ENCODE peak calls at places on chromosomes 11 and 22, in five cellular contexts. One of them, this sample, is unnamed.
A peak's percentile ranks its signal among the peaks of the same experiment; 100 is the strongest.

GRCh38 chr22:37164535-37164887 is 14.8 kb upstream of the IL2RB start:
- DNase-seq in AG10803: no peak
- DNase-seq in AG04449: no peak
- DNase-seq in A549: no peak
- DNase-seq in brain microvascular endothelial cell: no peak
- DNase-seq in this sample: no peak

GRCh38 chr11:116798368-116798767 is 6.7 kb upstream of the APOA5 start:
- DNase-seq in AG10803: no peak
- DNase-seq in A549: no peak
- DNase-seq in AG04449: no peak
- DNase-seq in brain microvascular endothelial cell: no peak
- DNase-seq in this sample: no peak

GRCh38 chr11:63847363-63847762 is 8.5 kb downstream of the MARK2 start:
- DNase-seq in AG04449: no peak
- DNase-seq in A549: no peak
- DNase-seq in brain microvascular endothelial cell: no peak
- DNase-seq in AG10803: no peak
- DNase-seq in this sample: no peak

GRCh38 chr11:47917643-47918369 is 62.6 kb upstream of the PTPRJ start:
- DNase-seq in A549: peak; percentile 94
- DNase-seq in brain microvascular endothelial cell: peak; percentile 59
- DNase-seq in AG10803: peak; percentile 95
- DNase-seq in AG04449: no peak
- DNase-seq in this sample: peak; percentile 76

GRCh38 chr22:50208939-50209892 is 8.4 kb downstream of the SELENOO start:
- DNase-seq in AG04449: no peak
- DNase-seq in brain microvascular endothelial cell: no peak
- DNase-seq in AG10803: no peak
- DNase-seq in A549: no peak
- DNase-seq in this sample: no peak

GRCh38 chr11:64647019-64647805 is 56.2 kb downstream of the SLC22A12 start:
- DNase-seq in AG10803: no peak
- DNase-seq in brain microvascular endothelial cell: no peak
- DNase-seq in A549: no peak
- DNase-seq in AG04449: no peak
- DNase-seq in this sample: no peak

GRCh38 chr11:30581646-30582045 is 4.5 kb downstream of the MPPED2 start:
- DNase-seq in AG04449: no peak
- DNase-seq in AG10803: no peak
- DNase-seq in brain microvascular endothelial cell: no peak
- DNase-seq in A549: no peak
- DNase-seq in this sample: no peak

GRCh38 chr11:95365346-95365745 is 134.3 kb upstream of the SESN3 start:
- DNase-seq in AG10803: no peak
- DNase-seq in AG04449: no peak
- DNase-seq in brain microvascular endothelial cell: no peak
- DNase-seq in A549: no peak
- DNase-seq in this sample: no peak

GRCh38 chr11:32435152-32435480 is 223 bp downstream of the WT1 start:
- DNase-seq in A549: peak; percentile 45
- DNase-seq in brain microvascular endothelial cell: no peak
- DNase-seq in AG04449: no peak
- DNase-seq in AG10803: no peak
- DNase-seq in this sample: no peak

GRCh38 chr11:19890308-19890707 is 177.7 kb downstream of the NAV2 start:
- DNase-seq in brain microvascular endothelial cell: peak; percentile 90
- DNase-seq in AG04449: peak; percentile 79
- DNase-seq in AG10803: peak; percentile 85
- DNase-seq in A549: peak; percentile 8
- DNase-seq in this sample: peak; percentile 81

GRCh38 chr11:94245121-94245520 is 59.3 kb upstream of the IZUMO1R start:
- DNase-seq in brain microvascular endothelial cell: no peak
- DNase-seq in AG04449: no peak
- DNase-seq in AG10803: no peak
- DNase-seq in A549: no peak
- DNase-seq in this sample: no peak

GRCh38 chr11:8260202-8260996 is 3.3 kb downstream of the LMO1 start:
- DNase-seq in AG04449: no peak
- DNase-seq in AG10803: no peak
- DNase-seq in brain microvascular endothelial cell: no peak
- DNase-seq in A549: no peak
- DNase-seq in this sample: no peak

GRCh38 chr11:130915556-130916237 is 582 bp downstream of the SNX19 start:
- DNase-seq in AG10803: no peak
- DNase-seq in AG04449: no peak
- DNase-seq in A549: no peak
- DNase-seq in brain microvascular endothelial cell: no peak
- DNase-seq in this sample: no peak

GRCh38 chr22:30968015-30968923 is at the start of gene MORC2:
- DNase-seq in brain microvascular endothelial cell: no peak
- DNase-seq in AG10803: no peak
- DNase-seq in A549: peak; percentile 69
- DNase-seq in AG04449: no peak
- DNase-seq in this sample: peak; percentile 4

GRCh38 chr11:12287009-12287373 is 90.4 kb upstream of the PARVA start:
- DNase-seq in A549: peak; percentile 86
- DNase-seq in brain microvascular endothelial cell: peak; percentile 94
- DNase-seq in AG10803: peak; percentile 97
- DNase-seq in AG04449: peak; percentile 95
- DNase-seq in this sample: peak; percentile 77

GRCh38 chr11:130801287-130802146 is 114.8 kb downstream of the SNX19 start:
- DNase-seq in brain microvascular endothelial cell: peak; percentile 28
- DNase-seq in A549: no peak
- DNase-seq in AG10803: peak; percentile 62
- DNase-seq in AG04449: no peak
- DNase-seq in this sample: no peak

GRCh38 chr11:123581651-123582399 is 72.6 kb downstream of the SCN3B start:
- DNase-seq in brain microvascular endothelial cell: no peak
- DNase-seq in A549: no peak
- DNase-seq in AG10803: no peak
- DNase-seq in AG04449: no peak
- DNase-seq in this sample: no peak

GRCh38 chr11:104003491-104003890 is 32.9 kb upstream of the DDI1 start:
- DNase-seq in AG04449: no peak
- DNase-seq in A549: no peak
- DNase-seq in AG10803: peak; percentile 78
- DNase-seq in brain microvascular endothelial cell: peak; percentile 42
- DNase-seq in this sample: no peak

GRCh38 chr11:111634981-111635705 is 32.9 kb downstream of the SIK2 start:
- DNase-seq in A549: no peak
- DNase-seq in AG04449: no peak
- DNase-seq in AG10803: peak; percentile 33
- DNase-seq in brain microvascular endothelial cell: no peak
- DNase-seq in this sample: no peak

GRCh38 chr11:120858740-120859139 is 165.2 kb upstream of the TBCEL start:
- DNase-seq in AG10803: peak; percentile 24
- DNase-seq in AG04449: no peak
- DNase-seq in brain microvascular endothelial cell: peak; percentile 28
- DNase-seq in A549: peak; percentile 4
- DNase-seq in this sample: peak; percentile 7

GRCh38 chr11:58775066-58775708 is 43.4 kb upstream of the GLYAT start:
- DNase-seq in AG10803: no peak
- DNase-seq in AG04449: no peak
- DNase-seq in A549: no peak
- DNase-seq in brain microvascular endothelial cell: no peak
- DNase-seq in this sample: no peak

GRCh38 chr22:32545801-32546200 is 71.2 kb downstream of the FBXO7 start:
- DNase-seq in AG04449: no peak
- DNase-seq in AG10803: peak; percentile 37
- DNase-seq in A549: no peak
- DNase-seq in brain microvascular endothelial cell: peak; percentile 34
- DNase-seq in this sample: no peak

GRCh38 chr11:73950869-73951710 is at the start of gene DNAJB13:
- DNase-seq in AG10803: peak; percentile 25
- DNase-seq in A549: peak; percentile 67
- DNase-seq in brain microvascular endothelial cell: peak; percentile 56
- DNase-seq in AG04449: no peak
- DNase-seq in this sample: no peak

GRCh38 chr11:67468056-67468455 is 995 bp downstream of the TMEM134 start:
- DNase-seq in brain microvascular endothelial cell: no peak
- DNase-seq in AG10803: peak; percentile 3
- DNase-seq in A549: no peak
- DNase-seq in AG04449: no peak
- DNase-seq in this sample: no peak

DNA sequence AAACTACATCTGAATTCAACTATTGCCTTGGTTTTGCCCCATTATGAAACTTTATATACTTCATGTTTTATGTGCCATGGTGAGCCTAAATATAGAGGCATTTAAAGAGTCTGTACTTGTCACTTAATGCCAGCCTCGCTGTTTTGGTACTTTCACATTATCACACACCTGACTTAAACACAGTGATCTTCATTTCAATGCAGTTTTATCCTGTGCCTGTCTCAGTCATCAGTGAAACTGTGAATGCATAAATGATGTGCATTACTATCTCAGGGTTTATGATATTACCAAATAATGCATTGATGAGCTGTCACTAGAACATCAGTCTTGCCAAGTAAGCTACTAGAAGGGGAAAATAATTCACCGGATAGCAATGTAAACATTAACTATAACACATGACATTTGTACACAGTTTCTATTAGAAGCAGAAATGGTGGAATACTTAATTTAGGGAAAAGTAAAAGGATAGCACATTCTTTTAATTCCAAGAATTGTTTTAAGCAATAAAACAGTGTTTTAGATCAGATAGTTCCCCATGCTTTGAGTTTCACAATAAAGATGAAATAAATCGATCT is 92.6 kb downstream of the MSANTD4 start:
- DNase-seq in AG04449: no peak
- DNase-seq in AG10803: no peak
- DNase-seq in A549: no peak
- DNase-seq in brain microvascular endothelial cell: no peak
- DNase-seq in this sample: no peak
- H3K4me3 ChIP-seq in AG04449: no peak overlapping the region
- H3K4me3 ChIP-seq in AG10803: no peak overlapping the region
- H3K4me3 ChIP-seq in A549: no peak overlapping the region
- H3K4me3 ChIP-seq in brain microvascular endothelial cell: no peak overlapping the region
- H3K4me3 ChIP-seq in this sample: no peak overlapping the region

GRCh38 chr22:46618667-46619066 is 1.5 kb upstream of the GRAMD4 start:
- DNase-seq in AG10803: no peak
- DNase-seq in A549: no peak
- DNase-seq in brain microvascular endothelial cell: no peak
- DNase-seq in AG04449: no peak
- DNase-seq in this sample: no peak
- TF ChIP-seq CTCF in AG10803: no peak
- TF ChIP-seq CTCF in A549: no peak
- TF ChIP-seq CTCF in brain microvascular endothelial cell: no peak
- TF ChIP-seq CTCF in AG04449: no peak
- TF ChIP-seq CTCF in this sample: no peak

DNA sequence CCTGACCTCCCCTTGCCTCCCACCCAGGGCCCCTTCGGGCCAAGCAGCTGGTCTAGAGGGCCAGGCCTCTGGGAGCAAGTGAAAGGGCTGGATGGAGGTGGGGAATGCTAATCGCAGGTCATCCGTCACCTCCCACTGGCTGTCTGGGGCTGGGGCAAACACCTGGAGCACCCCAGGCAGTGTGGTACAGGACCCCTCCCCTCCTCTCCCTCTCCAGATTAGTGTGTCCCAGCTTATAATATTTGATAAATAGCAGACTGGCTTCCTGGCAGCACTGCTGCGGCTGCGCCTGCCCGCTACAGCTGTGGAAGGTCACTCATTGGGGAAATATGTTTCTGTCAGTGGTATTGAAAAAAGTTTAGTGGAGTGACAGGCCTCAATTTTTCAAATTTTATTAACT is 90.7 kb upstream of the PHOX2A start:
- DNase-seq in AG10803: no peak
- DNase-seq in AG04449: no peak
- DNase-seq in A549: no peak
- DNase-seq in brain microvascular endothelial cell: no peak
- DNase-seq in this sample: no peak
- H3K4me3 ChIP-seq in AG10803: no peak overlapping the region
- H3K4me3 ChIP-seq in AG04449: no peak overlapping the region
- H3K4me3 ChIP-seq in A549: no peak overlapping the region
- H3K4me3 ChIP-seq in brain microvascular endothelial cell: no peak overlapping the region
- H3K4me3 ChIP-seq in this sample: no peak overlapping the region

DNA sequence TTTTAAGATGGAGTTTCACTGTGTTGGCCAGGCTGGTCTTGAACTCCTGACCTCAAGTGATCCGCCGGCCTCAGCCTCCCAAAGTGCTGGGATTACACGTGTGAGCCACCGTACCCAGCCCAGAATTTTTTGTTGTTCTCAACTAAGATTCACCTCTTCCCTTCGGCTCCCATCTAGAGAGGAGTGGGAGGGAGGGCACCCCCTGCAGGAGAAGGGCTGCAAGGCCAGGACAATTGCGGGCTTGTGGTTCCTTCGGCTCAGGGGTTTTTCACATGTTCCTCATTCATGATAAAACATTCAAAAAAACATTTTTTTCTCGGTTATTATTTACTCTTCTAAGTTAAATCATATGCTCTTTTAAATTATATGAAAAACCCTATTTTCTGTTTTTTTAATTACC is 201.1 kb upstream of the LRRC4C start:
- DNase-seq in AG10803: no peak
- DNase-seq in AG04449: no peak
- DNase-seq in brain microvascular endothelial cell: no peak
- DNase-seq in A549: peak; percentile 9
- DNase-seq in this sample: no peak
- TF ChIP-seq CTCF in AG10803: no peak
- TF ChIP-seq CTCF in AG04449: no peak
- TF ChIP-seq CTCF in brain microvascular endothelial cell: peak; percentile 17
- TF ChIP-seq CTCF in A549: no peak
- TF ChIP-seq CTCF in this sample: no peak

DNA sequence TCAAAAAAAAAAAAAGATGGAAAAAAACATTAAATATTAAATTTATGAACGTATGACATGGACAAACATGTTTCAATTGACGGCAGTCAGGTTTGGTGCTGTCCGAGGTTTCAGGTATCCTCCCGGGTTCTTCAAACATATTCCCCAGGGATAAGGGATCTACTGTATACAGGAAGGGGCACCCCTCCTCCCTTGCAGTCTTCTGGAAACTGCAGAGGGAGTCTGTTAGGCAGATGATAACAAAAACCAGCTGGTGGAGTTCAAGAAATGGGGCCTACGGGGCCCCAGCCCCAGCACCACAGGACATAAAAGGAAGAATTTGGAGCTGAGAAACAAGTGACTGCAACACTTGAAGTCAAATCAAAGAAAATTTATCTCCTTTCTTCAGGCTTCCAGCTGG is 32.2 kb downstream of the SNU13 start:
- DNase-seq in A549: no peak
- DNase-seq in brain microvascular endothelial cell: no peak
- DNase-seq in AG04449: no peak
- DNase-seq in AG10803: peak; percentile 13
- DNase-seq in this sample: no peak
- H3K4me3 ChIP-seq in A549: no peak overlapping the region
- H3K4me3 ChIP-seq in brain microvascular endothelial cell: no peak overlapping the region
- H3K4me3 ChIP-seq in AG04449: no peak overlapping the region
- H3K4me3 ChIP-seq in AG10803: no peak overlapping the region
- H3K4me3 ChIP-seq in this sample: no peak overlapping the region